ENCODE peak calls at places on chromosome 17, in four cellular contexts. I is testis; P is CD8-positive, alpha-beta memory T cell; W is heart left ventricle. U is an unnamed sample. For H3K27me3 and H3K4me1, the result is how much of the 10 kb centered on the place peaks cover.

GRCh38 chr17:7987112-7987893 is 15.1 kb upstream of the GUCY2D start:
- DNase-seq in I (no peak), P (no peak), W (no peak), U (no peak)

GRCh38 chr17:77723071-77723908 is 235.2 kb upstream of the TNRC6C start:
- DNase-seq in I (no peak), P (no peak), W (no peak), U (no peak)

GRCh38 chr17:75842411-75842810 is 1.8 kb downstream of the UNC13D start:
- DNase-seq in I (no peak), P (no peak), W (no peak), U (no peak)

GRCh38 chr17:56629450-56630187 is 36.1 kb downstream of the NOG start:
- DNase-seq in I (no peak), P (no peak), W (no peak), U (no peak)

GRCh38 chr17:78821961-78822360 is 18.7 kb downstream of the USP36 start:
- DNase-seq in I (no peak), P (no peak), W (no peak), U (no peak)

GRCh38 chr17:54974758-54975157 is 6.2 kb downstream of the STXBP4 start:
- DNase-seq in I (no peak), P (no peak), W (no peak), U (no peak)

GRCh38 chr17:74431568-74432483 is at the start of gene GPRC5C:
- DNase-seq in I (peak), P (peak), W (peak), U (peak)

GRCh38 chr17:81471804-81472456 is 40.7 kb downstream of the ACTG1 start:
- DNase-seq in I (peak), P (no peak), W (no peak), U (peak)

GRCh38 chr17:42251115-42251514 is 25.1 kb downstream of the STAT5B start:
- DNase-seq in I (no peak), P (no peak), W (no peak), U (no peak)

GRCh38 chr17:82783498-82783897 is 31.6 kb downstream of the TBCD start:
- DNase-seq in I (no peak), P (no peak), W (no peak), U (no peak)

GRCh38 chr17:8632087-8632486 is 1.6 kb upstream of the MYH10 start:
- DNase-seq in I (no peak), P (no peak), W (no peak), U (no peak)

GRCh38 chr17:68195667-68196393 is 52.0 kb upstream of the AMZ2 start:
- DNase-seq in I (no peak), P (no peak), W (peak), U (no peak)

GRCh38 chr17:28885951-28886350 is 11.6 kb downstream of the FLOT2 start:
- DNase-seq in I (no peak), P (no peak), W (no peak), U (no peak)

GRCh38 chr17:28891201-28891600 is 6.3 kb downstream of the FLOT2 start:
- DNase-seq in I (no peak), P (no peak), W (no peak), U (no peak)

GRCh38 chr17:28887871-28888471 is 9.6 kb downstream of the FLOT2 start:
- DNase-seq in I (no peak), P (no peak), W (peak), U (no peak)

GRCh38 chr17:28889996-28890395 is 7.5 kb downstream of the FLOT2 start:
- DNase-seq in I (no peak), P (no peak), W (peak), U (no peak)

DNA sequence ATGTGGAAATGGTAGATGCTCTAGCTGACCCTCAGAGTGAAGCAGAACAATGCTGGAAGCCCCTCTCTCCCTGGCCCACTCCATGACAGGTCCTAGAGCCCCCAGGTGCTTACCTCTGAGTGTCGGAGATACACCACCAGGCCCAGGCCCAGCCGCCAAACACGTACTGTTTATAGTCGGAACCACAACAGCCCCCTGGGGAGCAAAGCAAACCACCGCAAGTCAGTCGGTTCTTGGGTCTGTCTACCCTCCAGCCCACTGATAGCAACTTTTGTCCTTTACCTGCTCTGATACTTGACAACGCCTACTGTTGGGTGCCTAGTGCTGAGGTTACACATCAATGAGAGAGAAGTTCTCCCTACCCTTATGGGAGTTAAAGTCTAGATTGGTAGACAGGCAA is 8.7 kb downstream of the FLOT2 start:
- DNase-seq in I (no peak), P (no peak), W (peak), U (no peak)
- H3K27me3 ChIP-seq in I (under half), P (under half), W (under half), U (under half)

DNA sequence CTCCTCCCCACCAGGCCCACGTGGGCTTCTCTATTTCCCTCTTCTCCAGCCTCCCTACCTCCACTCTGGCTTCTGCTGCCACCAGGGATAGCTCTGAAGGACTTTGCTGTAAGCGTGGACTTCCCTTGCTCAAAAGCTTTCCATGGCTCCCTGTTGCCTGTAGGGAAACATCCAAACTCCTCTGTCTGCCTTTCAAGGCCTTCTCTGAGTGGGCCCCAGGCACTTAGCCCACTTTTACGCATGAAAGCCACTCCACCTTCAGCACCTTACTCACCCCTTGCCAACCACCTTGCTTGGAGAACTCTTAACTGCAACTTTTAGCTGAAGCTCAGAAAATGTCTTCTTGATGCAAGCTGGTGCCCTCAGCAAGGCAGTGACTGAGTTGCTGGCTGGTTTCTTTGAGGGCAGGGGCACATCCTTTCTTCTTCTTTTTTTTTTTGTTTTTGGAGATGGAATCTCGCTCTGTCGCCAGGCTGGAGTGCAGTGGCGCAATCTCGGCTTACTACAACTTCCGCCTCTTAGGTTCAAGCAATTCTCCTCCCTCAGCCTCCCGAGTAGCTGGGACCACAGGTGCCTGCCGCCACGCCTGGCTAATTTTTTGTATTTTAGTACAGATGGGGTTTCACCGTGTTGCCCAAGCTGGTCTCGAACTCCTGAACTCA is 52.0 kb upstream of the DLX4 start:
- DNase-seq in I (no peak), P (no peak), W (no peak), U (no peak)
- H3K4me1 ChIP-seq in I (under half), P (under half), W (under half), U (under half)

GRCh38 chr17:3812284-3812683 is 11.3 kb upstream of the ITGAE start:
- DNase-seq in I (no peak), P (no peak), W (no peak), U (no peak)
- H3K27ac ChIP-seq in I (no peak), P (no peak), W (no peak), U (no peak)

GRCh38 chr17:46818929-46819859 is 702 bp upstream of the WNT3 start:
- DNase-seq in I (no peak), P (no peak), W (no peak), U (no peak)
- H3K27me3 ChIP-seq in I (under half), P (half or more), W (half or more), U (under half)